ENCODE peak calls at places on chromosomes 7 and 10, in eight cellular contexts. One of them, this sample, is unnamed.

GRCh38 chr10:30413996-30414576 is 19.9 kb upstream of the MAP3K8 start:
- DNase-seq in A549: peak; percentile 84
- DNase-seq in K562: peak; percentile 69
- DNase-seq in transverse colon: no peak
- DNase-seq in ovary: no peak
- DNase-seq in stomach: no peak
- DNase-seq in H1: no peak
- DNase-seq in upper lobe of left lung: peak; percentile 37
- DNase-seq in this sample: no peak

GRCh38 chr10:45377321-45377720 is 3.3 kb downstream of the ALOX5 start:
- DNase-seq in A549: no peak
- DNase-seq in K562: no peak
- DNase-seq in transverse colon: no peak
- DNase-seq in ovary: no peak
- DNase-seq in stomach: no peak
- DNase-seq in H1: no peak
- DNase-seq in upper lobe of left lung: no peak
- DNase-seq in this sample: no peak

GRCh38 chr10:5457741-5458140 is 41.6 kb downstream of the CALML5 start:
- DNase-seq in A549: no peak
- DNase-seq in K562: no peak
- DNase-seq in transverse colon: no peak
- DNase-seq in ovary: no peak
- DNase-seq in stomach: no peak
- DNase-seq in H1: no peak
- DNase-seq in upper lobe of left lung: no peak
- DNase-seq in this sample: no peak

GRCh38 chr7:128103498-128104108 is 72.4 kb upstream of the LRRC4 start:
- DNase-seq in A549: no peak
- DNase-seq in K562: no peak
- DNase-seq in transverse colon: no peak
- DNase-seq in ovary: peak; percentile 80
- DNase-seq in stomach: no peak
- DNase-seq in H1: no peak
- DNase-seq in upper lobe of left lung: no peak
- DNase-seq in this sample: no peak

GRCh38 chr10:26624017-26624416 is 73.5 kb upstream of the PDSS1 start:
- DNase-seq in A549: no peak
- DNase-seq in K562: no peak
- DNase-seq in transverse colon: no peak
- DNase-seq in ovary: no peak
- DNase-seq in stomach: no peak
- DNase-seq in H1: no peak
- DNase-seq in upper lobe of left lung: no peak
- DNase-seq in this sample: no peak

GRCh38 chr7:47737606-47738005 is 155.7 kb upstream of the TNS3 start:
- DNase-seq in A549: no peak
- DNase-seq in K562: no peak
- DNase-seq in transverse colon: no peak
- DNase-seq in ovary: no peak
- DNase-seq in stomach: no peak
- DNase-seq in H1: no peak
- DNase-seq in upper lobe of left lung: no peak
- DNase-seq in this sample: no peak

GRCh38 chr10:130914377-130914776 is 397.1 kb downstream of the TCERG1L start:
- DNase-seq in A549: no peak
- DNase-seq in K562: no peak
- DNase-seq in transverse colon: no peak
- DNase-seq in ovary: no peak
- DNase-seq in stomach: no peak
- DNase-seq in H1: no peak
- DNase-seq in upper lobe of left lung: no peak
- DNase-seq in this sample: no peak

GRCh38 chr10:78910476-78910875 is 158.3 kb upstream of the ZMIZ1 start:
- DNase-seq in A549: no peak
- DNase-seq in K562: no peak
- DNase-seq in transverse colon: no peak
- DNase-seq in ovary: no peak
- DNase-seq in stomach: no peak
- DNase-seq in H1: no peak
- DNase-seq in upper lobe of left lung: peak; percentile 1
- DNase-seq in this sample: no peak

GRCh38 chr10:75205908-75206307 is 4.7 kb upstream of the VDAC2 start:
- DNase-seq in A549: no peak
- DNase-seq in K562: no peak
- DNase-seq in transverse colon: no peak
- DNase-seq in ovary: no peak
- DNase-seq in stomach: no peak
- DNase-seq in H1: no peak
- DNase-seq in upper lobe of left lung: no peak
- DNase-seq in this sample: no peak

GRCh38 chr10:11325817-11326216 is 285.6 kb downstream of the USP6NL start:
- DNase-seq in A549: no peak
- DNase-seq in K562: no peak
- DNase-seq in transverse colon: no peak
- DNase-seq in ovary: no peak
- DNase-seq in stomach: no peak
- DNase-seq in H1: no peak
- DNase-seq in upper lobe of left lung: no peak
- DNase-seq in this sample: no peak

GRCh38 chr10:5588080-5588453 is 63.3 kb downstream of the CALML3 start:
- DNase-seq in A549: no peak
- DNase-seq in K562: no peak
- DNase-seq in transverse colon: no peak
- DNase-seq in ovary: no peak
- DNase-seq in stomach: no peak
- DNase-seq in H1: no peak
- DNase-seq in upper lobe of left lung: no peak
- DNase-seq in this sample: no peak

GRCh38 chr7:1430056-1430845 is 29.0 kb downstream of the MICALL2 start:
- DNase-seq in A549: no peak
- DNase-seq in K562: no peak
- DNase-seq in transverse colon: no peak
- DNase-seq in ovary: no peak
- DNase-seq in stomach: no peak
- DNase-seq in H1: no peak
- DNase-seq in upper lobe of left lung: no peak
- DNase-seq in this sample: no peak

GRCh38 chr7:141697211-141697871 is 4.6 kb downstream of the DENND11 start:
- DNase-seq in A549: no peak
- DNase-seq in K562: no peak
- DNase-seq in transverse colon: no peak
- DNase-seq in ovary: no peak
- DNase-seq in stomach: no peak
- DNase-seq in H1: no peak
- DNase-seq in upper lobe of left lung: no peak
- DNase-seq in this sample: no peak

GRCh38 chr10:77925795-77926565 is 575 bp downstream of the DLG5 start:
- DNase-seq in A549: peak; percentile 54
- DNase-seq in K562: peak; percentile 58
- DNase-seq in transverse colon: peak; percentile 65
- DNase-seq in ovary: peak; percentile 65
- DNase-seq in stomach: peak; percentile 67
- DNase-seq in H1: no peak
- DNase-seq in upper lobe of left lung: peak; percentile 62
- DNase-seq in this sample: no peak

GRCh38 chr7:158049271-158049670 is 538.4 kb downstream of the PTPRN2 start:
- DNase-seq in A549: no peak
- DNase-seq in K562: no peak
- DNase-seq in transverse colon: no peak
- DNase-seq in ovary: no peak
- DNase-seq in stomach: no peak
- DNase-seq in H1: no peak
- DNase-seq in upper lobe of left lung: no peak
- DNase-seq in this sample: no peak

GRCh38 chr10:72092171-72092924 is 4.0 kb upstream of the SPOCK2 start:
- DNase-seq in A549: no peak
- DNase-seq in K562: peak; percentile 9
- DNase-seq in transverse colon: no peak
- DNase-seq in ovary: no peak
- DNase-seq in stomach: no peak
- DNase-seq in H1: no peak
- DNase-seq in upper lobe of left lung: no peak
- DNase-seq in this sample: no peak
- TF ChIP-seq EP300 in A549: no peak
- TF ChIP-seq EP300 in K562: no peak
- TF ChIP-seq EP300 in transverse colon: no peak
- TF ChIP-seq EP300 in ovary: no peak
- TF ChIP-seq EP300 in stomach: no peak
- TF ChIP-seq EP300 in H1: no peak
- TF ChIP-seq EP300 in upper lobe of left lung: no peak
- TF ChIP-seq EP300 in this sample: no peak

GRCh38 chr7:106523482-106523881 is 137.5 kb downstream of the CCDC71L start:
- DNase-seq in A549: no peak
- DNase-seq in K562: no peak
- DNase-seq in transverse colon: no peak
- DNase-seq in ovary: no peak
- DNase-seq in stomach: no peak
- DNase-seq in H1: no peak
- DNase-seq in upper lobe of left lung: no peak
- DNase-seq in this sample: no peak

GRCh38 chr7:106518986-106519385 is 142.0 kb downstream of the CCDC71L start:
- DNase-seq in A549: no peak
- DNase-seq in K562: no peak
- DNase-seq in transverse colon: no peak
- DNase-seq in ovary: no peak
- DNase-seq in stomach: no peak
- DNase-seq in H1: no peak
- DNase-seq in upper lobe of left lung: no peak
- DNase-seq in this sample: peak; percentile 53

GRCh38 chr7:106522691-106523090 is 138.3 kb downstream of the CCDC71L start:
- DNase-seq in A549: no peak
- DNase-seq in K562: no peak
- DNase-seq in transverse colon: no peak
- DNase-seq in ovary: no peak
- DNase-seq in stomach: no peak
- DNase-seq in H1: no peak
- DNase-seq in upper lobe of left lung: no peak
- DNase-seq in this sample: no peak

GRCh38 chr7:106521541-106521940 is 139.4 kb downstream of the CCDC71L start:
- DNase-seq in A549: no peak
- DNase-seq in K562: no peak
- DNase-seq in transverse colon: no peak
- DNase-seq in ovary: no peak
- DNase-seq in stomach: no peak
- DNase-seq in H1: no peak
- DNase-seq in upper lobe of left lung: no peak
- DNase-seq in this sample: no peak

DNA sequence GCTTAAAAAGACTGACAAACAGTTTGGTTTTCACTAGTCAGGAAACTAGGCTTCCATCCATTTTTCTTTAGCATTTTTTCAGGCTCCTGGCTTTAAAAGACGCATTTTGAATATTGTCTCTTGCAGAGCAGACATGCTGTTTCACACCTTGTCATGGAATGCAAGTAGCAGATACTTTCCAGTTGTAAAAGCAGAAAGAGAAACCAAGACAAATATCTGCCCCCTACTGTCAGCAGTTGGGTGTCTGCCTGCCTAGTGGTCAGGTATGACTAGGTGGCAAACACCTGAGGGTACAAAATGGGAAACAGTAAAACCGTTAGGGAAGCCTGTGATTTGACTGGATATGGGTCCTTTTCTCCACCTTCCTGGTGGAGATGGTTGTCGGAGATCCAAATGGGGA is 139.8 kb downstream of the CCDC71L start:
- DNase-seq in A549: no peak
- DNase-seq in K562: no peak
- DNase-seq in transverse colon: no peak
- DNase-seq in ovary: no peak
- DNase-seq in stomach: no peak
- DNase-seq in H1: no peak
- DNase-seq in upper lobe of left lung: no peak
- DNase-seq in this sample: no peak
- TF ChIP-seq CTCF in A549: no peak
- TF ChIP-seq CTCF in K562: peak; percentile 62
- TF ChIP-seq CTCF in transverse colon: no peak
- TF ChIP-seq CTCF in ovary: no peak
- TF ChIP-seq CTCF in stomach: no peak
- TF ChIP-seq CTCF in H1: peak; percentile 39
- TF ChIP-seq CTCF in upper lobe of left lung: no peak
- TF ChIP-seq CTCF in this sample: no peak

DNA sequence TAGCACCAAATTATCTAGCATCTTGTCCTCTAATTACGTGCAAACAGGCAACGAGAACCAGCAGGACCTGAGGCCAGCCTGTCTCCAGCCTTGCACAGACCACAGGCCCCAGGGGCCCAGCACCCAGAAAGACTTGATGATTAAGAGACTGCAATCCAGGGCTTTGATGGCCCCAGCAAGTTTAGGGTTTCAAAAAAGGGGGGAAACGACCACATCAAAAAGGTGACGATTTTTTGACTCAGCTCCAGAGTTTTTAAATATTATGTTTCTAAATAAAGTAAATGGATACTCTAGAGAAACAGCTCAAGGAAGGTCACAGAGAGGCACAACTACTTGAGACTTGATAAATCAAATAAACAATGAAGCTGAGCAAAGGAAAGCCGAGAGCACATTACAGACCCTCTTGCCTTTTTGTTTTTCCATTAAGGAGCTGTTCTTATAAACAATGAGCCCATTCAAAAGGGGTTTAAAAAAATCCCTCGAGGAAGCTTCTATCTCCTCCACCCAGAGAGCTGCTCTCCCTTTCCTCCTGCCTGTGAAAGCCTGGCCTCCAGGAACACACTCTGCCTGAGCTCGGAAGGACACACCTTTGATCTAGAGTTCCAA is 44.1 kb downstream of the GLI3 start:
- DNase-seq in A549: no peak
- DNase-seq in K562: no peak
- DNase-seq in transverse colon: no peak
- DNase-seq in ovary: no peak
- DNase-seq in stomach: no peak
- DNase-seq in H1: peak; percentile 23
- DNase-seq in upper lobe of left lung: no peak
- DNase-seq in this sample: no peak
- TF ChIP-seq EP300 in A549: no peak
- TF ChIP-seq EP300 in K562: no peak
- TF ChIP-seq EP300 in transverse colon: no peak
- TF ChIP-seq EP300 in ovary: no peak
- TF ChIP-seq EP300 in stomach: no peak
- TF ChIP-seq EP300 in H1: no peak
- TF ChIP-seq EP300 in upper lobe of left lung: no peak
- TF ChIP-seq EP300 in this sample: no peak

DNA sequence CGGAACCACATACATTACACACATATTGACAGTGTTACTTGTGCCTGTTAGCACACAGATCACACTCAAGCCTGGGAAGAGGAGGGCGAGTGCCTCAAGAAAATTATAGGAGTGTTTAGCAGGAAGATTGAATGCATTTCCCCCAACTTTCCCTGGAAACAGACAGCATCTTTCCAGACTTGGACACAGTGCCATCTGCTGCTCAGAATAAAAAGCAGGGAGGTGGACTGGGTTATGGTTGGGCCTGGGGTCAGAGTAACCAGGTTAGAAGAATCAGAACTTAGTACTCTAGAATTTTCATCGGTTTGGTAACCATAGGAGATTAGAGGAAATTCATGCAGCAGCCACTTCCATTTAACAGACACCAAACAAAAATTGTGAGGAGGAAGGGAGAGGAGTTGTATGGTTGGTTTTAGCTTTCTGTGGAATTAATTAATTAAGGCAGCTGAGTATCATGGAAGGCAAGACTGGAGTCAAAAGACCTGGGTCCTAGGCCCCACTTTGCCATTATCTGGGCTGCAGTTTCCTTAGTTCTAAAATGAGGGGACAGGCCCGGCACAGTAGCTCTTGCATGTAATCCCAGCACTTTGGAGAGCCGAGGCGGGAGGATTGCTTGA is 43.4 kb upstream of the OPTN start:
- DNase-seq in A549: peak; percentile 23
- DNase-seq in K562: peak; percentile 21
- DNase-seq in transverse colon: no peak
- DNase-seq in ovary: no peak
- DNase-seq in stomach: no peak
- DNase-seq in H1: no peak
- DNase-seq in upper lobe of left lung: no peak
- DNase-seq in this sample: no peak
- TF ChIP-seq CTCF in A549: peak; percentile 61
- TF ChIP-seq CTCF in K562: peak; percentile 38
- TF ChIP-seq CTCF in transverse colon: peak; percentile 11
- TF ChIP-seq CTCF in ovary: no peak
- TF ChIP-seq CTCF in stomach: no peak
- TF ChIP-seq CTCF in H1: peak; percentile 54
- TF ChIP-seq CTCF in upper lobe of left lung: no peak
- TF ChIP-seq CTCF in this sample: peak; percentile 32